ENCODE peak calls at places on chromosomes 11 and 22, in seven cellular contexts. T is HCEC 1CT, J is fibroblast of the conjunctiva, R is esophagus squamous epithelium, L is astrocyte of the cerebellum, F is NCI-H1930, A is H7. K is an unnamed sample.
A peak's percentile ranks its signal among the peaks of the same experiment; 100 is the strongest.

GRCh38 chr22:42883970-42884369 is 26.9 kb upstream of the ARFGAP3 start:
- DNase-seq in L (no peak), R (no peak), J (no peak), T (no peak), A (no peak), F (no peak), K (no peak)

GRCh38 chr11:108669261-108669660 is 4.4 kb downstream of the DDX10 start:
- DNase-seq in J (no peak), A (no peak), F (no peak), L (no peak), T (no peak), R (no peak), K (no peak)

GRCh38 chr22:33747576-33748180 is 172.6 kb downstream of the LARGE1 start:
- DNase-seq in L (no peak), T (no peak), F (no peak), A (no peak), J (no peak), R (no peak), K (no peak)

GRCh38 chr11:96235725-96236124 is 107.3 kb downstream of the MAML2 start:
- DNase-seq in A (no peak), F (no peak), J (no peak), R (no peak), L (no peak), T (peak; percentile 52), K (no peak)

GRCh38 chr11:1308745-1309497 is 511 bp downstream of the TOLLIP start:
- DNase-seq in A (peak; percentile 96), R (no peak), F (no peak), T (no peak), L (no peak), J (no peak), K (no peak)

GRCh38 chr22:22485524-22485923 is 23.0 kb downstream of the ZNF280B start:
- DNase-seq in F (no peak), L (no peak), J (no peak), T (no peak), R (no peak), A (no peak), K (no peak)

GRCh38 chr22:20413217-20414058 is 19.5 kb downstream of the ZNF74 start:
- DNase-seq in J (no peak), L (no peak), F (no peak), R (no peak), T (no peak), A (no peak), K (no peak)

GRCh38 chr11:8709777-8710176 is 27.2 kb downstream of the RPL27A start:
- DNase-seq in J (no peak), F (no peak), T (no peak), L (no peak), A (no peak), R (no peak), K (no peak)

GRCh38 chr22:46012182-46012880 is 35.4 kb upstream of the WNT7B start:
- DNase-seq in R (no peak), T (no peak), F (no peak), A (peak; percentile 37), L (no peak), J (no peak), K (no peak)

K was measured in endodermal cell.